ENCODE peak calls at places on chromosomes 11 and 22, in six cellular contexts. One of them, this sample, is unnamed.

GRCh38 chr22:42688241-42688913 is 32.3 kb downstream of the A4GALT start:
- DNase-seq in ureter: peak; percentile 93
- DNase-seq in colonic mucosa: peak; percentile 73
- DNase-seq in lung microvascular endothelial cell: peak; percentile 26
- DNase-seq in MCF 10A: peak; percentile 99
- DNase-seq in EH: peak; percentile 97
- DNase-seq in this sample: peak; percentile 36

GRCh38 chr11:25981998-25982397 is 349.9 kb upstream of the ANO3 start:
- DNase-seq in MCF 10A: peak; percentile 51
- DNase-seq in EH: peak; percentile 59
- DNase-seq in colonic mucosa: peak; percentile 18
- DNase-seq in ureter: no peak
- DNase-seq in lung microvascular endothelial cell: peak; percentile 58
- DNase-seq in this sample: no peak

GRCh38 chr22:50199836-50200332 is 927 bp upstream of the SELENOO start:
- DNase-seq in colonic mucosa: no peak
- DNase-seq in lung microvascular endothelial cell: peak; percentile 27
- DNase-seq in EH: no peak
- DNase-seq in ureter: no peak
- DNase-seq in MCF 10A: no peak
- DNase-seq in this sample: no peak

GRCh38 chr22:29002603-29003002 is 59.0 kb downstream of the C22orf31 start:
- DNase-seq in colonic mucosa: no peak
- DNase-seq in lung microvascular endothelial cell: no peak
- DNase-seq in MCF 10A: no peak
- DNase-seq in ureter: no peak
- DNase-seq in EH: no peak
- DNase-seq in this sample: no peak

GRCh38 chr11:117219455-117219854 is 12.4 kb downstream of the PCSK7 start:
- DNase-seq in EH: no peak
- DNase-seq in ureter: no peak
- DNase-seq in MCF 10A: no peak
- DNase-seq in lung microvascular endothelial cell: no peak
- DNase-seq in colonic mucosa: no peak
- DNase-seq in this sample: no peak

GRCh38 chr11:67441082-67441683 is 2.1 kb downstream of the CORO1B start:
- DNase-seq in EH: no peak
- DNase-seq in MCF 10A: no peak
- DNase-seq in colonic mucosa: no peak
- DNase-seq in ureter: no peak
- DNase-seq in lung microvascular endothelial cell: no peak
- DNase-seq in this sample: no peak

GRCh38 chr22:29096736-29097669 is 24.2 kb downstream of the KREMEN1 start:
- DNase-seq in lung microvascular endothelial cell: no peak
- DNase-seq in EH: peak; percentile 38
- DNase-seq in colonic mucosa: peak; percentile 41
- DNase-seq in ureter: no peak
- DNase-seq in MCF 10A: peak; percentile 37
- DNase-seq in this sample: no peak

GRCh38 chr22:38348751-38349496 is 31.7 kb upstream of the CSNK1E start:
- DNase-seq in MCF 10A: no peak
- DNase-seq in lung microvascular endothelial cell: no peak
- DNase-seq in colonic mucosa: no peak
- DNase-seq in ureter: peak; percentile 39
- DNase-seq in EH: no peak
- DNase-seq in this sample: no peak

GRCh38 chr22:22871536-22872278 is 15.9 kb upstream of the IGLL5 start:
- DNase-seq in lung microvascular endothelial cell: no peak
- DNase-seq in MCF 10A: no peak
- DNase-seq in EH: no peak
- DNase-seq in ureter: no peak
- DNase-seq in colonic mucosa: no peak
- DNase-seq in this sample: no peak

GRCh38 chr11:115784796-115785521 is 280.7 kb upstream of the CADM1 start:
- DNase-seq in colonic mucosa: no peak
- DNase-seq in MCF 10A: no peak
- DNase-seq in ureter: no peak
- DNase-seq in EH: no peak
- DNase-seq in lung microvascular endothelial cell: peak; percentile 22
- DNase-seq in this sample: no peak

GRCh38 chr11:2541321-2541680 is 96.5 kb downstream of the KCNQ1 start:
- DNase-seq in colonic mucosa: no peak
- DNase-seq in MCF 10A: no peak
- DNase-seq in EH: no peak
- DNase-seq in ureter: no peak
- DNase-seq in lung microvascular endothelial cell: no peak
- DNase-seq in this sample: no peak

GRCh38 chr11:97140885-97141494 is 751.2 kb downstream of the JRKL start:
- DNase-seq in colonic mucosa: no peak
- DNase-seq in MCF 10A: peak; percentile 46
- DNase-seq in ureter: no peak
- DNase-seq in lung microvascular endothelial cell: no peak
- DNase-seq in EH: no peak
- DNase-seq in this sample: peak; percentile 0

GRCh38 chr11:64089915-64090810 is 54.4 kb downstream of the FLRT1 start:
- DNase-seq in lung microvascular endothelial cell: no peak
- DNase-seq in colonic mucosa: no peak
- DNase-seq in ureter: no peak
- DNase-seq in MCF 10A: no peak
- DNase-seq in EH: no peak
- DNase-seq in this sample: no peak

GRCh38 chr11:77175021-77175842 is 47.2 kb downstream of the MYO7A start:
- DNase-seq in ureter: no peak
- DNase-seq in MCF 10A: no peak
- DNase-seq in EH: no peak
- DNase-seq in colonic mucosa: no peak
- DNase-seq in lung microvascular endothelial cell: no peak
- DNase-seq in this sample: no peak

GRCh38 chr11:115364892-115365291 is 139.3 kb downstream of the CADM1 start:
- DNase-seq in ureter: no peak
- DNase-seq in lung microvascular endothelial cell: no peak
- DNase-seq in colonic mucosa: no peak
- DNase-seq in MCF 10A: no peak
- DNase-seq in EH: no peak
- DNase-seq in this sample: no peak

GRCh38 chr11:12216542-12217422 is 106.4 kb downstream of the MICAL2 start:
- DNase-seq in lung microvascular endothelial cell: no peak
- DNase-seq in ureter: no peak
- DNase-seq in MCF 10A: no peak
- DNase-seq in colonic mucosa: peak; percentile 62
- DNase-seq in EH: peak; percentile 45
- DNase-seq in this sample: no peak

GRCh38 chr22:44107341-44107740 is 73.4 kb upstream of the PARVG start:
- DNase-seq in lung microvascular endothelial cell: no peak
- DNase-seq in MCF 10A: no peak
- DNase-seq in ureter: no peak
- DNase-seq in EH: no peak
- DNase-seq in colonic mucosa: no peak
- DNase-seq in this sample: no peak

GRCh38 chr11:21625982-21626381 is 566.9 kb upstream of the ANO5 start:
- DNase-seq in EH: no peak
- DNase-seq in colonic mucosa: no peak
- DNase-seq in MCF 10A: peak; percentile 48
- DNase-seq in ureter: no peak
- DNase-seq in lung microvascular endothelial cell: no peak
- DNase-seq in this sample: peak; percentile 7

GRCh38 chr22:49426098-49426497 is 401.6 kb downstream of the BRD1 start:
- DNase-seq in ureter: no peak
- DNase-seq in lung microvascular endothelial cell: no peak
- DNase-seq in MCF 10A: no peak
- DNase-seq in EH: no peak
- DNase-seq in colonic mucosa: no peak
- DNase-seq in this sample: no peak

GRCh38 chr11:47766363-47767227 is 546 bp downstream of the FNBP4 start:
- DNase-seq in MCF 10A: peak; percentile 62
- DNase-seq in colonic mucosa: peak; percentile 72
- DNase-seq in ureter: peak; percentile 73
- DNase-seq in EH: peak; percentile 73
- DNase-seq in lung microvascular endothelial cell: peak; percentile 83
- DNase-seq in this sample: peak; percentile 35

GRCh38 chr11:85472953-85473352 is 154.2 kb downstream of the DLG2 start:
- DNase-seq in ureter: no peak
- DNase-seq in lung microvascular endothelial cell: no peak
- DNase-seq in EH: no peak
- DNase-seq in MCF 10A: no peak
- DNase-seq in colonic mucosa: no peak
- DNase-seq in this sample: no peak